ENCODE peak calls at places on chromosomes 12 and 14, in ten cellular contexts. Y is thyroid gland, A is GM13976, W is endothelial cell, F is T-cell, E is C1 segment of cervical spinal cord, I is cardiac fibroblast, Q is HT-29, V is NCI-H460, N is lung microvascular endothelial cell. M is an unnamed sample.

GRCh38 chr14:61638595-61639391 is 56.5 kb upstream of the HIF1A start:
- DNase-seq in Y (no peak), A (no peak), W (no peak), F (no peak), E (no peak), I (no peak), Q (peak), V (no peak), N (no peak), M (peak)

GRCh38 chr14:99257673-99258221 is 14.2 kb downstream of the BCL11B start:
- DNase-seq in Y (no peak), A (no peak), W (no peak), F (no peak), E (no peak), I (no peak), Q (no peak), V (no peak), N (no peak), M (no peak)

GRCh38 chr14:91153360-91153759 is 39.5 kb downstream of the DGLUCY start:
- DNase-seq in Y (no peak), A (no peak), W (no peak), F (no peak), E (no peak), I (no peak), Q (no peak), V (no peak), N (no peak), M (no peak)

GRCh38 chr14:51644215-51644969 is 7.3 kb upstream of the FRMD6 start:
- DNase-seq in Y (no peak), A (no peak), W (no peak), F (no peak), E (no peak), I (no peak), Q (no peak), V (no peak), N (no peak), M (no peak)

GRCh38 chr12:104291867-104292524 is 11.5 kb upstream of the EID3 start:
- DNase-seq in Y (no peak), A (no peak), W (no peak), F (no peak), E (no peak), I (peak), Q (no peak), V (no peak), N (no peak), M (no peak)

GRCh38 chr12:45464699-45465098 is 248.8 kb downstream of the ANO6 start:
- DNase-seq in Y (peak), A (no peak), W (no peak), F (no peak), E (no peak), I (peak), Q (peak), V (no peak), N (no peak), M (no peak)

GRCh38 chr14:103109789-103110415 is 13.4 kb upstream of the TNFAIP2 start:
- DNase-seq in Y (no peak), A (no peak), W (no peak), F (no peak), E (no peak), I (peak), Q (no peak), V (peak), N (peak), M (peak)

GRCh38 chr12:29066061-29066588 is 83.0 kb upstream of the FAR2 start:
- DNase-seq in Y (no peak), A (no peak), W (no peak), F (no peak), E (peak), I (peak), Q (peak), V (no peak), N (peak), M (peak)

GRCh38 chr14:92880351-92880750 is 42.6 kb upstream of the CHGA start:
- DNase-seq in Y (no peak), A (no peak), W (no peak), F (no peak), E (no peak), I (no peak), Q (no peak), V (no peak), N (no peak), M (no peak)

GRCh38 chr12:32036477-32037263 is 70.0 kb upstream of the BICD1 start:
- DNase-seq in Y (peak), A (no peak), W (no peak), F (no peak), E (no peak), I (no peak), Q (peak), V (no peak), N (no peak), M (no peak)

GRCh38 chr14:44988694-44989093 is 26.7 kb downstream of the TOGARAM1 start:
- DNase-seq in Y (peak), A (no peak), W (no peak), F (no peak), E (no peak), I (no peak), Q (no peak), V (no peak), N (no peak), M (no peak)

GRCh38 chr12:1530592-1531159 is 63.7 kb downstream of the FBXL14 start:
- DNase-seq in Y (no peak), A (peak), W (no peak), F (no peak), E (no peak), I (no peak), Q (no peak), V (no peak), N (no peak), M (no peak)

GRCh38 chr12:16605666-16606116 is 271 bp downstream of the LMO3 start:
- DNase-seq in Y (peak), A (peak), W (no peak), F (no peak), E (no peak), I (peak), Q (no peak), V (no peak), N (no peak), M (no peak)

GRCh38 chr14:22112004-22112403 is 438.4 kb upstream of the OR4E1 start:
- DNase-seq in Y (no peak), A (peak), W (peak), F (peak), E (no peak), I (no peak), Q (peak), V (peak), N (peak), M (no peak)

GRCh38 chr14:77024171-77024627 is 4.3 kb downstream of the IRF2BPL start:
- DNase-seq in Y (peak), A (peak), W (no peak), F (peak), E (peak), I (peak), Q (no peak), V (no peak), N (peak), M (peak)

GRCh38 chr12:8553088-8553627 is 12.5 kb upstream of the CLEC4E start:
- DNase-seq in Y (no peak), A (no peak), W (no peak), F (no peak), E (no peak), I (no peak), Q (no peak), V (no peak), N (no peak), M (no peak)

GRCh38 chr12:122166422-122167327 is 7.3 kb downstream of the IL31 start:
- DNase-seq in Y (no peak), A (peak), W (no peak), F (no peak), E (no peak), I (no peak), Q (no peak), V (no peak), N (no peak), M (no peak)

GRCh38 chr14:28412076-28412475 is 354.5 kb upstream of the FOXG1 start:
- DNase-seq in Y (no peak), A (no peak), W (no peak), F (no peak), E (no peak), I (peak), Q (no peak), V (peak), N (no peak), M (peak)

GRCh38 chr14:22539831-22540230 is 49.2 kb downstream of the DAD1 start:
- DNase-seq in Y (no peak), A (no peak), W (no peak), F (no peak), E (no peak), I (no peak), Q (no peak), V (peak), N (no peak), M (no peak)

M was measured in H4.